ENCODE peak calls at places on chromosome 6, in six cellular contexts. H is endothelial cell of umbilical vein, Y is IMR-90, K is ovary, S is upper lobe of left lung, F is H54. Q is an unnamed sample.

GRCh38 chr6:90982051-90982450 is 395.2 kb upstream of the MAP3K7 start:
- DNase-seq in Y (no peak), H (no peak), K (no peak), F (no peak), S (no peak), Q (no peak)

GRCh38 chr6:39003072-39003471 is 45.5 kb upstream of the GLP1R start:
- DNase-seq in S (no peak), Y (no peak), K (no peak), F (no peak), H (no peak), Q (no peak)

GRCh38 chr6:34514593-34515472 is 41.3 kb downstream of the SPDEF start:
- DNase-seq in Y (peak; percentile 57), K (peak; percentile 54), F (no peak), H (no peak), S (no peak), Q (peak; percentile 73)

GRCh38 chr6:133290926-133291325 is 49.8 kb downstream of the EYA4 start:
- DNase-seq in F (no peak), Y (no peak), K (no peak), H (no peak), S (no peak), Q (no peak)

GRCh38 chr6:95209007-95209406 is 368.3 kb upstream of the MANEA start:
- DNase-seq in S (no peak), F (no peak), Y (no peak), H (no peak), K (no peak), Q (no peak)

GRCh38 chr6:165664553-165665383 is 1.7 kb upstream of the PDE10A start:
- DNase-seq in H (no peak), F (no peak), Y (no peak), S (no peak), K (no peak), Q (peak; percentile 45)

GRCh38 chr6:13407709-13408695 is 79.4 kb downstream of the GFOD1 start:
- DNase-seq in K (no peak), Y (peak; percentile 87), F (no peak), H (no peak), S (peak; percentile 78), Q (peak; percentile 29)

GRCh38 chr6:137286926-137287325 is 67.7 kb upstream of the IFNGR1 start:
- DNase-seq in Y (peak; percentile 30), H (no peak), K (no peak), F (no peak), S (no peak), Q (no peak)

GRCh38 chr6:148451690-148452089 is 109.1 kb downstream of the SASH1 start:
- DNase-seq in H (no peak), K (no peak), Y (no peak), S (no peak), F (no peak), Q (no peak)

GRCh38 chr6:143064996-143065683 is 4.5 kb downstream of the AIG1 start:
- DNase-seq in Y (no peak), S (no peak), K (no peak), H (no peak), F (no peak), Q (no peak)

GRCh38 chr6:149088361-149088760 is 229.2 kb upstream of the TAB2 start:
- DNase-seq in Y (no peak), K (no peak), F (no peak), S (no peak), H (no peak), Q (peak; percentile 35)

GRCh38 chr6:77389402-77389801 is 73.9 kb downstream of the HTR1B start:
- DNase-seq in H (no peak), Y (no peak), F (no peak), K (no peak), S (no peak), Q (no peak)

GRCh38 chr6:144953552-144954240 is 668.6 kb downstream of the UTRN start:
- DNase-seq in F (peak; percentile 21), H (no peak), Y (peak; percentile 62), S (no peak), K (no peak), Q (no peak)

GRCh38 chr6:13762648-13763441 is 51.2 kb upstream of the RANBP9 start:
- DNase-seq in H (no peak), F (no peak), Y (peak; percentile 90), S (peak; percentile 78), K (peak; percentile 52), Q (peak; percentile 61)

GRCh38 chr6:5672581-5673011 is 334.1 kb downstream of the NRN1 start:
- DNase-seq in F (peak; percentile 63), K (no peak), H (no peak), Y (peak; percentile 90), S (no peak), Q (no peak)

GRCh38 chr6:24125980-24126379 is at the start of gene NRSN1:
- DNase-seq in K (no peak), F (no peak), Y (no peak), H (no peak), S (no peak), Q (peak; percentile 15)

GRCh38 chr6:83057705-83058321 is 7.8 kb downstream of the UBE3D start:
- DNase-seq in Y (peak; percentile 55), H (peak; percentile 57), S (peak; percentile 23), K (no peak), F (no peak), Q (peak; percentile 14)

GRCh38 chr6:98777762-98778161 is 56.6 kb upstream of the POU3F2 start:
- DNase-seq in F (no peak), Y (no peak), K (no peak), S (no peak), H (no peak), Q (no peak)

GRCh38 chr6:98831057-98832031 is 3.0 kb upstream of the POU3F2 start:
- DNase-seq in H (no peak), F (no peak), K (no peak), S (no peak), Y (no peak), Q (no peak)

GRCh38 chr6:15246217-15247211 is 645 bp downstream of the JARID2 start:
- DNase-seq in F (no peak), H (no peak), K (no peak), S (no peak), Y (peak; percentile 49), Q (peak; percentile 10)

GRCh38 chr6:35258858-35259193 is 709 bp upstream of the ZNF76 start:
- DNase-seq in Y (peak; percentile 59), H (no peak), F (no peak), K (no peak), S (no peak), Q (no peak)

GRCh38 chr6:154460306-154461071 is 50.0 kb downstream of the CNKSR3 start:
- DNase-seq in H (no peak), Y (peak; percentile 40), S (no peak), F (no peak), K (no peak), Q (no peak)

GRCh38 chr6:35273822-35274559 is 14.5 kb downstream of the ZNF76 start:
- DNase-seq in Y (peak; percentile 59), K (no peak), H (no peak), S (no peak), F (no peak), Q (no peak)

GRCh38 chr6:108559097-108559883 is 1.4 kb upstream of the FOXO3 start:
- DNase-seq in H (peak; percentile 83), S (peak; percentile 92), F (peak; percentile 46), K (peak; percentile 90), Y (peak; percentile 84), Q (peak; percentile 95)

GRCh38 chr6:108558372-108559096 is 2.2 kb upstream of the FOXO3 start:
- DNase-seq in K (peak; percentile 98), F (peak; percentile 68), S (peak; percentile 99), H (peak; percentile 99), Y (peak; percentile 99), Q (peak; percentile 98)

GRCh38 chr6:108556250-108556649 is 4.5 kb upstream of the FOXO3 start:
- DNase-seq in Y (no peak), S (no peak), F (no peak), H (no peak), K (no peak), Q (no peak)

GRCh38 chr6:108556864-108557493 is 3.7 kb upstream of the FOXO3 start:
- DNase-seq in S (no peak), F (no peak), Y (peak; percentile 94), K (peak; percentile 38), H (no peak), Q (no peak)

GRCh38 chr6:108557494-108558371 is 3.0 kb upstream of the FOXO3 start:
- DNase-seq in H (peak; percentile 51), K (peak; percentile 80), F (peak; percentile 38), S (peak; percentile 82), Y (peak; percentile 62), Q (peak; percentile 77)
- TF ChIP-seq POLR2A in H (no peak), K (no peak), F (no peak), S (no peak), Y (no peak), Q (peak; percentile 64)

GRCh38 chr6:29653452-29654038 is 3.3 kb upstream of the MOG start:
- DNase-seq in H (peak; percentile 66), F (no peak), S (peak; percentile 69), Y (peak; percentile 80), K (peak; percentile 17), Q (peak; percentile 34)

GRCh38 chr6:29647927-29648642 is 8.8 kb upstream of the MOG start:
- DNase-seq in F (no peak), K (no peak), H (peak; percentile 29), Y (peak; percentile 50), S (no peak), Q (no peak)

GRCh38 chr6:29652198-29652584 is 4.7 kb upstream of the MOG start:
- DNase-seq in S (no peak), Y (no peak), F (no peak), H (no peak), K (no peak), Q (no peak)

GRCh38 chr6:29651413-29652197 is 5.3 kb upstream of the MOG start:
- DNase-seq in H (peak; percentile 47), S (no peak), F (no peak), K (no peak), Y (peak; percentile 37), Q (no peak)

GRCh38 chr6:29649701-29650673 is 6.9 kb upstream of the MOG start:
- DNase-seq in S (peak; percentile 99), F (peak; percentile 92), Y (peak; percentile 94), H (peak; percentile 96), K (peak; percentile 98), Q (peak; percentile 98)
- TF ChIP-seq POLR2A in S (peak; percentile 71), F (peak; percentile 23), Y (peak; percentile 29), H (no peak), K (peak; percentile 72), Q (no peak)

DNA sequence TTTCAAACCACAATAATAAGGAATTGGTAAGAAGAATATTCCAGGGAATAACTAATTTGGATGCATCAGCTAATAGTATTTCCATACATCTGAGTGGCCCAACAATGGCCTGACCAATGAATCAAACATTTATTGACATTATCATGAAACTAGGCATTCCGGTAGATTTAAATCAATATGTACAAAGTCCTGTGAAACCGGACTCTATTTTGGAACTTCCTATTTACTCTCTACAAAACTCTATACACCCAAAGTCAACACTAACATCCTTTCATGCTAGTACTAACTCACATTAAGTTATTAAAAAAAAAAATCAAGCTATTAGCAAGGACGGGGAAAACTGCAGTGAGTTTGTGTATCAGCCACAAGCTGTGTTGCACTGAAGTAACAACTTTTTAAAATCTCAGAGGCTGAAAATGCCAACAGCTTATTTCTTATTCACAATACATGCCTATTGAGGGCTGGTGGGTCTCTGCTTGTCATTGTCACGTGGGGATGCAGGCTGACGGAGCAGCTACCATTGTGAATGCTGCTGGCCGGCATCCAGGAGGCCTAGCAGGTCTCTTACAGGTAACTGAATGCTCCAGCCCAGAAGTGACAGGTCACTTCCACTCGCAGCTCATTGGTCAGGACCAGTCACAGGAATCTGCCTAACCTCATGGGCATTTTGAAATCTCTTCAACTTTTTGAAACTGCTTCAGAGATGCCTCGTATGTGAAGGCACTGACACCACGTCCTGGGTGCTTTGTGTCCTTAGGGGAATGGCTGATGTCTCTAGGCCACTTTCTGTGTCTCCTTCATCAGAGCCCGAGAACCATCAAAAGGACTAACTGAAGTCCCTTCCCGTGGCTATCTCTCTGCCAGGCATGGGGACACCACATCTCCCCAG is 76.3 kb downstream of the SLC22A23 start:
- DNase-seq in K (no peak), S (peak; percentile 85), F (no peak), H (no peak), Y (no peak), Q (peak; percentile 65)
- TF ChIP-seq POLR2A in K (no peak), S (no peak), F (no peak), H (no peak), Y (no peak), Q (no peak)

GRCh38 chr6:11317885-11318771 is 85.7 kb upstream of the NEDD9 start:
- DNase-seq in H (peak; percentile 99), S (peak; percentile 74), Y (peak; percentile 98), K (peak; percentile 30), F (peak; percentile 62), Q (no peak)
- TF ChIP-seq POLR2A in H (no peak), S (no peak), Y (no peak), K (no peak), F (no peak), Q (no peak)

Q was measured in thyroid gland.